ENCODE peak calls at places on chromosomes 3 and 15, in eight cellular contexts. One of them, this sample, is unnamed. For H3K4me1, the result is how much of the 10 kb centered on the place peaks cover.

GRCh38 chr15:34114215-34114614 is 12.3 kb downstream of the PGBD4 start:
- DNase-seq in suprapubic skin: no peak
- DNase-seq in lower lobe of right lung: no peak
- DNase-seq in colonic mucosa: no peak
- DNase-seq in MM.1S: no peak
- DNase-seq in psoas muscle: no peak
- DNase-seq in lung: no peak
- DNase-seq in HCT116: no peak
- DNase-seq in this sample: no peak

GRCh38 chr3:23624305-23624704 is 181.4 kb upstream of the UBE2E1 start:
- DNase-seq in suprapubic skin: no peak
- DNase-seq in lower lobe of right lung: no peak
- DNase-seq in colonic mucosa: no peak
- DNase-seq in MM.1S: no peak
- DNase-seq in psoas muscle: no peak
- DNase-seq in lung: no peak
- DNase-seq in HCT116: no peak
- DNase-seq in this sample: no peak

GRCh38 chr3:71885001-71885400 is 100.1 kb upstream of the PROK2 start:
- DNase-seq in suprapubic skin: no peak
- DNase-seq in lower lobe of right lung: no peak
- DNase-seq in colonic mucosa: no peak
- DNase-seq in MM.1S: no peak
- DNase-seq in psoas muscle: no peak
- DNase-seq in lung: no peak
- DNase-seq in HCT116: no peak
- DNase-seq in this sample: no peak

GRCh38 chr15:91521996-91522395 is 331.5 kb upstream of the SLCO3A1 start:
- DNase-seq in suprapubic skin: no peak
- DNase-seq in lower lobe of right lung: no peak
- DNase-seq in colonic mucosa: no peak
- DNase-seq in MM.1S: no peak
- DNase-seq in psoas muscle: no peak
- DNase-seq in lung: no peak
- DNase-seq in HCT116: no peak
- DNase-seq in this sample: peak

GRCh38 chr3:122636697-122637096 is 43.9 kb upstream of the PARP14 start:
- DNase-seq in suprapubic skin: no peak
- DNase-seq in lower lobe of right lung: no peak
- DNase-seq in colonic mucosa: no peak
- DNase-seq in MM.1S: no peak
- DNase-seq in psoas muscle: no peak
- DNase-seq in lung: no peak
- DNase-seq in HCT116: no peak
- DNase-seq in this sample: peak

GRCh38 chr15:85878866-85879265 is 84.1 kb upstream of the KLHL25 start:
- DNase-seq in suprapubic skin: no peak
- DNase-seq in lower lobe of right lung: no peak
- DNase-seq in colonic mucosa: no peak
- DNase-seq in MM.1S: no peak
- DNase-seq in psoas muscle: no peak
- DNase-seq in lung: no peak
- DNase-seq in HCT116: no peak
- DNase-seq in this sample: no peak

GRCh38 chr15:32767236-32767635 is 49.4 kb downstream of the GREM1 start:
- DNase-seq in suprapubic skin: no peak
- DNase-seq in lower lobe of right lung: no peak
- DNase-seq in colonic mucosa: no peak
- DNase-seq in MM.1S: no peak
- DNase-seq in psoas muscle: no peak
- DNase-seq in lung: no peak
- DNase-seq in HCT116: no peak
- DNase-seq in this sample: no peak

GRCh38 chr15:90866161-90866715 is 2.1 kb upstream of the FURIN start:
- DNase-seq in suprapubic skin: no peak
- DNase-seq in lower lobe of right lung: peak
- DNase-seq in colonic mucosa: no peak
- DNase-seq in MM.1S: no peak
- DNase-seq in psoas muscle: no peak
- DNase-seq in lung: no peak
- DNase-seq in HCT116: no peak
- DNase-seq in this sample: no peak

GRCh38 chr15:64282701-64283100 is 73.3 kb downstream of the CSNK1G1 start:
- DNase-seq in suprapubic skin: no peak
- DNase-seq in lower lobe of right lung: no peak
- DNase-seq in colonic mucosa: no peak
- DNase-seq in MM.1S: no peak
- DNase-seq in psoas muscle: no peak
- DNase-seq in lung: no peak
- DNase-seq in HCT116: no peak
- DNase-seq in this sample: no peak

GRCh38 chr3:16665282-16665741 is 60.1 kb upstream of the DAZL start:
- DNase-seq in suprapubic skin: no peak
- DNase-seq in lower lobe of right lung: no peak
- DNase-seq in colonic mucosa: peak
- DNase-seq in MM.1S: no peak
- DNase-seq in psoas muscle: no peak
- DNase-seq in lung: no peak
- DNase-seq in HCT116: peak
- DNase-seq in this sample: no peak

GRCh38 chr3:156252656-156253055 is 132.3 kb downstream of the KCNAB1 start:
- DNase-seq in suprapubic skin: no peak
- DNase-seq in lower lobe of right lung: no peak
- DNase-seq in colonic mucosa: no peak
- DNase-seq in MM.1S: no peak
- DNase-seq in psoas muscle: no peak
- DNase-seq in lung: no peak
- DNase-seq in HCT116: no peak
- DNase-seq in this sample: no peak

GRCh38 chr15:58065445-58066041 is at the start of gene ALDH1A2:
- DNase-seq in suprapubic skin: no peak
- DNase-seq in lower lobe of right lung: peak
- DNase-seq in colonic mucosa: no peak
- DNase-seq in MM.1S: no peak
- DNase-seq in psoas muscle: peak
- DNase-seq in lung: no peak
- DNase-seq in HCT116: no peak
- DNase-seq in this sample: no peak

GRCh38 chr15:34018021-34018645 is 20.9 kb downstream of the AVEN start:
- DNase-seq in suprapubic skin: no peak
- DNase-seq in lower lobe of right lung: no peak
- DNase-seq in colonic mucosa: no peak
- DNase-seq in MM.1S: no peak
- DNase-seq in psoas muscle: no peak
- DNase-seq in lung: no peak
- DNase-seq in HCT116: no peak
- DNase-seq in this sample: no peak

GRCh38 chr3:46763178-46763577 is 45.5 kb upstream of the PRSS50 start:
- DNase-seq in suprapubic skin: no peak
- DNase-seq in lower lobe of right lung: no peak
- DNase-seq in colonic mucosa: no peak
- DNase-seq in MM.1S: no peak
- DNase-seq in psoas muscle: no peak
- DNase-seq in lung: no peak
- DNase-seq in HCT116: no peak
- DNase-seq in this sample: peak

GRCh38 chr3:46764206-46764605 is 46.5 kb upstream of the PRSS50 start:
- DNase-seq in suprapubic skin: no peak
- DNase-seq in lower lobe of right lung: no peak
- DNase-seq in colonic mucosa: no peak
- DNase-seq in MM.1S: no peak
- DNase-seq in psoas muscle: no peak
- DNase-seq in lung: no peak
- DNase-seq in HCT116: no peak
- DNase-seq in this sample: no peak

GRCh38 chr3:46755646-46756045 is 38.0 kb upstream of the PRSS50 start:
- DNase-seq in suprapubic skin: no peak
- DNase-seq in lower lobe of right lung: no peak
- DNase-seq in colonic mucosa: no peak
- DNase-seq in MM.1S: no peak
- DNase-seq in psoas muscle: no peak
- DNase-seq in lung: no peak
- DNase-seq in HCT116: no peak
- DNase-seq in this sample: no peak

GRCh38 chr3:46756642-46757041 is 39.0 kb upstream of the PRSS50 start:
- DNase-seq in suprapubic skin: no peak
- DNase-seq in lower lobe of right lung: no peak
- DNase-seq in colonic mucosa: no peak
- DNase-seq in MM.1S: no peak
- DNase-seq in psoas muscle: no peak
- DNase-seq in lung: no peak
- DNase-seq in HCT116: no peak
- DNase-seq in this sample: no peak

DNA sequence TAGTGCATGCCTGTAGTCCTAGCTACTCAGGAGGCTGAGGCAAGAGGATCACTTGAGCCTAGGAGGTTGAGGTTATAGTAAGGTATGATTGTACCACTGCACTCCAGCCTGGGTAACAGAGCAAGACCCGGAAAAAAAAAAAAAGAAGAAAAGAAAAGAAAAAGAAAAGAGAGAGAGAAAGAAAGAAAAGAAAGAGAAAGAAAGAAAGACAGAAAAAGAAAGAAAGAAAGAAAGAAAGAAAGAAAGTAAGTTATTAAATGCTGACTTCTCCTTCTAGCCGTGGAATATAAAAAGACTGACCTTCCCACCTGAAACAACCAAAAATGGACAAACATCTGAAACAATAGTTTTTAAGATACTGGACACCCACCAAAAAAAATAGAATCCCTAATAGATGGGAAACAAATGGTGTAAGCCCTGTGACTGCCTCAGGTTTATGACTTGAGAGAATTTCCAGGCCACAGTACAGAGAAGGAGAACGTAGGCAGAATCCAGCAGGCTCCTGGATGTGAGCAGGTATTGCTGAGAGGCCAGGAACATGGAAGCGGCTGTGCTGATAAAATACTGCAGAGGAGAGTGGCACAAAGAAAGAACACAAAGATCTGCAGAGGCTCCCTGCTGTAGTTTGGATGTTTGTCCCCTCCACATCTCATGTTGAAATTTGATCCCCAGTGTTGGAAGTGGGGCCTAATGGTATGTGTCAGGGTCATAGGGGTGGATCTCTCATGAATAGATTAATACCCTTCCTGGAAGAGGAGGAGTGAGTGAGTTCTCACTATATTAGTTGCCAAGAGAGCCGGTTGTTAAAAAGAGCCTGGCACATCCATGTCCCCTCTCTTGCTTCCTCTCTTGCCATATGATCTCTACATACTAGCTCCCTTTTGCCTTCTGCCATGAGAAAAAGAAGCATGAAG is 41.8 kb upstream of the PRSS50 start:
- DNase-seq in suprapubic skin: no peak
- DNase-seq in lower lobe of right lung: no peak
- DNase-seq in colonic mucosa: no peak
- DNase-seq in MM.1S: no peak
- DNase-seq in psoas muscle: no peak
- DNase-seq in lung: no peak
- DNase-seq in HCT116: no peak
- DNase-seq in this sample: no peak
- TF ChIP-seq CTCF in suprapubic skin: no peak
- TF ChIP-seq CTCF in lower lobe of right lung: no peak
- TF ChIP-seq CTCF in colonic mucosa: no peak
- TF ChIP-seq CTCF in MM.1S: no peak
- TF ChIP-seq CTCF in psoas muscle: no peak
- TF ChIP-seq CTCF in lung: no peak
- TF ChIP-seq CTCF in HCT116: no peak
- TF ChIP-seq CTCF in this sample: no peak

GRCh38 chr3:143865302-143865701 is 17.0 kb upstream of the SLC9A9 start:
- DNase-seq in suprapubic skin: no peak
- DNase-seq in lower lobe of right lung: no peak
- DNase-seq in colonic mucosa: no peak
- DNase-seq in MM.1S: no peak
- DNase-seq in psoas muscle: no peak
- DNase-seq in lung: no peak
- DNase-seq in HCT116: no peak
- DNase-seq in this sample: no peak
- H3K4me1 ChIP-seq in suprapubic skin: under half
- H3K4me1 ChIP-seq in lower lobe of right lung: under half
- H3K4me1 ChIP-seq in colonic mucosa: under half
- H3K4me1 ChIP-seq in MM.1S: under half
- H3K4me1 ChIP-seq in psoas muscle: under half
- H3K4me1 ChIP-seq in lung: under half
- H3K4me1 ChIP-seq in HCT116: under half
- H3K4me1 ChIP-seq in this sample: under half

GRCh38 chr3:196186661-196187573 is 24.3 kb downstream of the ZDHHC19 start:
- DNase-seq in suprapubic skin: no peak
- DNase-seq in lower lobe of right lung: no peak
- DNase-seq in colonic mucosa: no peak
- DNase-seq in MM.1S: peak
- DNase-seq in psoas muscle: peak
- DNase-seq in lung: no peak
- DNase-seq in HCT116: no peak
- DNase-seq in this sample: no peak
- H3K27ac ChIP-seq in suprapubic skin: no peak
- H3K27ac ChIP-seq in lower lobe of right lung: no peak
- H3K27ac ChIP-seq in colonic mucosa: peak
- H3K27ac ChIP-seq in MM.1S: peak
- H3K27ac ChIP-seq in psoas muscle: peak
- H3K27ac ChIP-seq in lung: no peak
- H3K27ac ChIP-seq in HCT116: no peak
- H3K27ac ChIP-seq in this sample: no peak

GRCh38 chr3:134449277-134449676 is 36.5 kb downstream of the ANAPC13 start:
- DNase-seq in suprapubic skin: no peak
- DNase-seq in lower lobe of right lung: no peak
- DNase-seq in colonic mucosa: peak
- DNase-seq in MM.1S: no peak
- DNase-seq in psoas muscle: no peak
- DNase-seq in lung: no peak
- DNase-seq in HCT116: no peak
- DNase-seq in this sample: no peak
- TF ChIP-seq CTCF in suprapubic skin: no peak
- TF ChIP-seq CTCF in lower lobe of right lung: peak
- TF ChIP-seq CTCF in colonic mucosa: peak
- TF ChIP-seq CTCF in MM.1S: peak
- TF ChIP-seq CTCF in psoas muscle: peak
- TF ChIP-seq CTCF in lung: no peak
- TF ChIP-seq CTCF in HCT116: peak
- TF ChIP-seq CTCF in this sample: peak

GRCh38 chr3:42530073-42530472 is 27.6 kb downstream of the VIPR1 start:
- DNase-seq in suprapubic skin: no peak
- DNase-seq in lower lobe of right lung: no peak
- DNase-seq in colonic mucosa: no peak
- DNase-seq in MM.1S: no peak
- DNase-seq in psoas muscle: no peak
- DNase-seq in lung: no peak
- DNase-seq in HCT116: no peak
- DNase-seq in this sample: no peak
- H3K4me1 ChIP-seq in suprapubic skin: under half
- H3K4me1 ChIP-seq in lower lobe of right lung: under half
- H3K4me1 ChIP-seq in colonic mucosa: under half
- H3K4me1 ChIP-seq in MM.1S: under half
- H3K4me1 ChIP-seq in psoas muscle: under half
- H3K4me1 ChIP-seq in lung: under half
- H3K4me1 ChIP-seq in HCT116: under half
- H3K4me1 ChIP-seq in this sample: under half

GRCh38 chr3:46950661-46951241 is 25.8 kb downstream of the CCDC12 start:
- DNase-seq in suprapubic skin: no peak
- DNase-seq in lower lobe of right lung: no peak
- DNase-seq in colonic mucosa: no peak
- DNase-seq in MM.1S: no peak
- DNase-seq in psoas muscle: no peak
- DNase-seq in lung: no peak
- DNase-seq in HCT116: no peak
- DNase-seq in this sample: no peak
- H3K27ac ChIP-seq in suprapubic skin: no peak
- H3K27ac ChIP-seq in lower lobe of right lung: peak
- H3K27ac ChIP-seq in colonic mucosa: no peak
- H3K27ac ChIP-seq in MM.1S: no peak
- H3K27ac ChIP-seq in psoas muscle: peak
- H3K27ac ChIP-seq in lung: peak
- H3K27ac ChIP-seq in HCT116: no peak
- H3K27ac ChIP-seq in this sample: no peak

This sample was measured in foreskin keratinocyte.